ENCODE peak calls at places on chromosome 3, in eight cellular contexts. L is H54; N is OCI-LY7; M is A549; Y is CD4-positive, alpha-beta memory T cell; C is kidney tubule cell; E is T-helper 9 cell; J is RCC 7860. V is an unnamed sample.

GRCh38 chr3:101638262-101638745 is 38.6 kb downstream of the ZBTB11 start:
- DNase-seq in E (no peak), C (no peak), L (no peak), Y (no peak), M (no peak), N (peak; percentile 7), J (no peak), V (peak; percentile 8)

GRCh38 chr3:106611841-106612240 is 743.0 kb upstream of the CBLB start:
- DNase-seq in C (no peak), M (no peak), Y (no peak), L (no peak), J (no peak), N (no peak), E (no peak), V (no peak)

GRCh38 chr3:111915905-111916304 is 56.8 kb downstream of the PHLDB2 start:
- DNase-seq in J (peak; percentile 41), L (no peak), M (no peak), E (no peak), N (no peak), C (peak; percentile 67), Y (no peak), V (no peak)

GRCh38 chr3:16551342-16551976 is 38.0 kb upstream of the RFTN1 start:
- DNase-seq in J (no peak), L (no peak), E (no peak), M (no peak), C (no peak), N (no peak), Y (no peak), V (no peak)

GRCh38 chr3:127448671-127449070 is 141.9 kb downstream of the TPRA1 start:
- DNase-seq in N (no peak), M (no peak), Y (no peak), E (no peak), J (no peak), C (no peak), L (no peak), V (no peak)

GRCh38 chr3:1348547-1348946 is 255.7 kb downstream of the CNTN6 start:
- DNase-seq in E (no peak), M (no peak), L (no peak), N (no peak), C (no peak), Y (no peak), J (no peak), V (no peak)

GRCh38 chr3:13332158-13332557 is 88.0 kb downstream of the NUP210 start:
- DNase-seq in L (peak; percentile 38), Y (no peak), N (peak; percentile 98), J (no peak), E (no peak), M (no peak), C (no peak), V (peak; percentile 96)

GRCh38 chr3:149393355-149394165 is 16.1 kb upstream of the TM4SF1 start:
- DNase-seq in J (peak; percentile 63), E (no peak), C (peak; percentile 82), L (no peak), Y (no peak), N (peak; percentile 36), M (peak; percentile 71), V (peak; percentile 82)

GRCh38 chr3:170992854-170993253 is 33.7 kb downstream of the SLC2A2 start:
- DNase-seq in L (no peak), J (peak; percentile 19), N (no peak), E (no peak), Y (no peak), M (no peak), C (peak; percentile 48), V (peak; percentile 11)

GRCh38 chr3:196991581-196992460 is 23.2 kb upstream of the PIGZ start:
- DNase-seq in N (no peak), Y (no peak), C (no peak), M (no peak), E (no peak), J (no peak), L (no peak), V (no peak)

GRCh38 chr3:149968216-149968615 is 2.5 kb downstream of the PFN2 start:
- DNase-seq in E (no peak), Y (no peak), N (no peak), C (peak; percentile 76), M (no peak), L (no peak), J (peak; percentile 69), V (no peak)

GRCh38 chr3:67700596-67700995 is 46.2 kb upstream of the SUCLG2 start:
- DNase-seq in C (no peak), E (no peak), M (no peak), L (no peak), N (no peak), J (no peak), Y (no peak), V (no peak)

GRCh38 chr3:155070932-155071387 is 9.2 kb upstream of the MME start:
- DNase-seq in J (peak; percentile 67), C (peak; percentile 92), E (no peak), Y (no peak), M (no peak), L (peak; percentile 40), N (no peak), V (no peak)

GRCh38 chr3:187900961-187901755 is 155.9 kb upstream of the BCL6 start:
- DNase-seq in J (no peak), Y (no peak), E (no peak), N (peak; percentile 95), M (no peak), L (no peak), C (no peak), V (peak; percentile 10)

GRCh38 chr3:149368850-149369497 is 8.5 kb downstream of the TM4SF1 start:
- DNase-seq in C (no peak), E (no peak), L (no peak), N (no peak), Y (no peak), J (no peak), M (no peak), V (no peak)

GRCh38 chr3:71380096-71380495 is 203.4 kb downstream of the FOXP1 start:
- DNase-seq in E (no peak), M (peak; percentile 8), C (peak; percentile 13), N (no peak), Y (no peak), J (no peak), L (no peak), V (no peak)

GRCh38 chr3:36124118-36124796 is 256.0 kb upstream of the STAC start:
- DNase-seq in L (peak; percentile 16), J (peak; percentile 82), N (no peak), M (peak; percentile 39), C (peak; percentile 83), Y (no peak), E (no peak), V (no peak)

GRCh38 chr3:54897028-54897711 is 30.7 kb downstream of the LRTM1 start:
- DNase-seq in J (no peak), N (no peak), L (no peak), Y (no peak), C (peak; percentile 19), E (no peak), M (no peak), V (no peak)

GRCh38 chr3:134232146-134232545 is 18.5 kb downstream of the RYK start:
- DNase-seq in J (no peak), M (no peak), C (peak; percentile 55), N (no peak), E (no peak), L (no peak), Y (no peak), V (no peak)

GRCh38 chr3:116912116-116912515 is 202.5 kb downstream of the TUSC7 start:
- DNase-seq in E (no peak), J (no peak), C (no peak), L (no peak), Y (no peak), M (no peak), N (no peak), V (no peak)

GRCh38 chr3:64533565-64534317 is 154.1 kb downstream of the ADAMTS9 start:
- DNase-seq in Y (peak; percentile 2), E (peak; percentile 2), L (peak; percentile 60), N (peak; percentile 38), J (peak; percentile 53), M (peak; percentile 49), C (peak; percentile 78), V (peak; percentile 87)

GRCh38 chr3:177836671-177837070 is 639.4 kb upstream of the TBL1XR1 start:
- DNase-seq in Y (no peak), M (no peak), L (no peak), N (no peak), E (no peak), C (no peak), J (no peak), V (no peak)

GRCh38 chr3:85312326-85312725 is 353.5 kb downstream of the CADM2 start:
- DNase-seq in Y (no peak), M (no peak), E (no peak), L (no peak), J (no peak), N (no peak), C (no peak), V (no peak)

GRCh38 chr3:63481627-63482026 is 170.8 kb upstream of the SNTN start:
- DNase-seq in C (no peak), M (no peak), N (no peak), E (no peak), L (no peak), J (no peak), Y (no peak), V (no peak)

GRCh38 chr3:182284793-182285192 is 508.5 kb upstream of the ATP11B start:
- DNase-seq in N (no peak), J (no peak), E (no peak), L (no peak), Y (no peak), M (no peak), C (peak; percentile 15), V (no peak)